ENCODE peak calls at places on chromosomes 12 and 14, in ten cellular contexts. One of them, this sample, is unnamed.

GRCh38 chr14:61476737-61477410 is 155.5 kb downstream of the PRKCH start:
- DNase-seq in activated T-cell treated with anti-CD3 and anti-CD28 coated beads for 48 hours: no peak
- DNase-seq in NCI-H1105: no peak
- DNase-seq in lung microvascular endothelial cell: peak; percentile 93
- DNase-seq in uterus: peak; percentile 65
- DNase-seq in astrocyte of the spinal cord: peak; percentile 94
- DNase-seq in pancreas: no peak
- DNase-seq in MM.1S: no peak
- DNase-seq in ACHN: no peak
- DNase-seq in GF-D8: peak; percentile 83
- DNase-seq in this sample: peak; percentile 79

GRCh38 chr12:41585784-41586183 is 397.7 kb downstream of the PDZRN4 start:
- DNase-seq in activated T-cell treated with anti-CD3 and anti-CD28 coated beads for 48 hours: no peak
- DNase-seq in NCI-H1105: no peak
- DNase-seq in lung microvascular endothelial cell: no peak
- DNase-seq in uterus: no peak
- DNase-seq in astrocyte of the spinal cord: no peak
- DNase-seq in pancreas: no peak
- DNase-seq in MM.1S: no peak
- DNase-seq in ACHN: no peak
- DNase-seq in GF-D8: no peak
- DNase-seq in this sample: no peak

GRCh38 chr12:121946313-121947025 is 28.1 kb downstream of the CFAP251 start:
- DNase-seq in activated T-cell treated with anti-CD3 and anti-CD28 coated beads for 48 hours: no peak
- DNase-seq in NCI-H1105: no peak
- DNase-seq in lung microvascular endothelial cell: no peak
- DNase-seq in uterus: no peak
- DNase-seq in astrocyte of the spinal cord: no peak
- DNase-seq in pancreas: no peak
- DNase-seq in MM.1S: no peak
- DNase-seq in ACHN: no peak
- DNase-seq in GF-D8: no peak
- DNase-seq in this sample: no peak

GRCh38 chr14:103301512-103302197 is 32.4 kb upstream of the EIF5 start:
- DNase-seq in activated T-cell treated with anti-CD3 and anti-CD28 coated beads for 48 hours: no peak
- DNase-seq in NCI-H1105: no peak
- DNase-seq in lung microvascular endothelial cell: no peak
- DNase-seq in uterus: no peak
- DNase-seq in astrocyte of the spinal cord: no peak
- DNase-seq in pancreas: peak; percentile 42
- DNase-seq in MM.1S: no peak
- DNase-seq in ACHN: no peak
- DNase-seq in GF-D8: no peak
- DNase-seq in this sample: no peak

GRCh38 chr12:68121143-68121542 is 38.4 kb downstream of the IFNG start:
- DNase-seq in activated T-cell treated with anti-CD3 and anti-CD28 coated beads for 48 hours: peak; percentile 42
- DNase-seq in NCI-H1105: no peak
- DNase-seq in lung microvascular endothelial cell: no peak
- DNase-seq in uterus: no peak
- DNase-seq in astrocyte of the spinal cord: no peak
- DNase-seq in pancreas: no peak
- DNase-seq in MM.1S: peak; percentile 11
- DNase-seq in ACHN: no peak
- DNase-seq in GF-D8: no peak
- DNase-seq in this sample: no peak

GRCh38 chr14:24297190-24297964 is 2.2 kb downstream of the DHRS1 start:
- DNase-seq in activated T-cell treated with anti-CD3 and anti-CD28 coated beads for 48 hours: no peak
- DNase-seq in NCI-H1105: peak; percentile 8
- DNase-seq in lung microvascular endothelial cell: peak; percentile 62
- DNase-seq in uterus: no peak
- DNase-seq in astrocyte of the spinal cord: no peak
- DNase-seq in pancreas: no peak
- DNase-seq in MM.1S: no peak
- DNase-seq in ACHN: peak; percentile 67
- DNase-seq in GF-D8: peak; percentile 30
- DNase-seq in this sample: no peak

GRCh38 chr12:111359914-111360276 is 9.0 kb downstream of the PHETA1 start:
- DNase-seq in activated T-cell treated with anti-CD3 and anti-CD28 coated beads for 48 hours: no peak
- DNase-seq in NCI-H1105: no peak
- DNase-seq in lung microvascular endothelial cell: no peak
- DNase-seq in uterus: no peak
- DNase-seq in astrocyte of the spinal cord: no peak
- DNase-seq in pancreas: no peak
- DNase-seq in MM.1S: no peak
- DNase-seq in ACHN: no peak
- DNase-seq in GF-D8: no peak
- DNase-seq in this sample: no peak

GRCh38 chr12:6884539-6884938 is 11.4 kb upstream of the SPSB2 start:
- DNase-seq in activated T-cell treated with anti-CD3 and anti-CD28 coated beads for 48 hours: no peak
- DNase-seq in NCI-H1105: no peak
- DNase-seq in lung microvascular endothelial cell: no peak
- DNase-seq in uterus: no peak
- DNase-seq in astrocyte of the spinal cord: no peak
- DNase-seq in pancreas: no peak
- DNase-seq in MM.1S: no peak
- DNase-seq in ACHN: no peak
- DNase-seq in GF-D8: no peak
- DNase-seq in this sample: no peak

GRCh38 chr12:89919241-89919906 is 210.7 kb upstream of the ATP2B1 start:
- DNase-seq in activated T-cell treated with anti-CD3 and anti-CD28 coated beads for 48 hours: no peak
- DNase-seq in NCI-H1105: no peak
- DNase-seq in lung microvascular endothelial cell: no peak
- DNase-seq in uterus: no peak
- DNase-seq in astrocyte of the spinal cord: no peak
- DNase-seq in pancreas: no peak
- DNase-seq in MM.1S: no peak
- DNase-seq in ACHN: no peak
- DNase-seq in GF-D8: no peak
- DNase-seq in this sample: no peak

GRCh38 chr14:20530771-20531571 is 25.6 kb downstream of the RNASE10 start:
- DNase-seq in activated T-cell treated with anti-CD3 and anti-CD28 coated beads for 48 hours: peak; percentile 56
- DNase-seq in NCI-H1105: peak; percentile 62
- DNase-seq in lung microvascular endothelial cell: peak; percentile 81
- DNase-seq in uterus: peak; percentile 76
- DNase-seq in astrocyte of the spinal cord: peak; percentile 63
- DNase-seq in pancreas: peak; percentile 69
- DNase-seq in MM.1S: peak; percentile 60
- DNase-seq in ACHN: peak; percentile 67
- DNase-seq in GF-D8: peak; percentile 21
- DNase-seq in this sample: peak; percentile 76

This sample was measured in B cell.